ENCODE peak calls at places on chromosomes 3 and 15, in five cellular contexts. W is foreskin fibroblast, H is fibroblast of lung, K is cardiac muscle cell, A is RWPE2. Q is an unnamed sample.

GRCh38 chr3:32026583-32026982 is 45.0 kb downstream of the ZNF860 start:
- DNase-seq in W (no peak), H (no peak), K (no peak), A (no peak), Q (no peak)

GRCh38 chr3:149019581-149019980 is 28.2 kb downstream of the GYG1 start:
- DNase-seq in W (peak), H (no peak), K (no peak), A (no peak), Q (no peak)

GRCh38 chr3:149967067-149967685 is 3.5 kb downstream of the PFN2 start:
- DNase-seq in W (peak), H (peak), K (peak), A (no peak), Q (no peak)

GRCh38 chr15:92981333-92981732 is 81.2 kb downstream of the CHD2 start:
- DNase-seq in W (no peak), H (no peak), K (no peak), A (no peak), Q (no peak)

GRCh38 chr15:34737379-34737928 is 17.3 kb downstream of the GJD2 start:
- DNase-seq in W (peak), H (no peak), K (peak), A (no peak), Q (no peak)

GRCh38 chr3:187276397-187277128 is 15.0 kb downstream of the MASP1 start:
- DNase-seq in W (no peak), H (no peak), K (no peak), A (no peak), Q (no peak)

GRCh38 chr15:88450125-88450798 is 16.9 kb downstream of the MRPL46 start:
- DNase-seq in W (peak), H (peak), K (peak), A (peak), Q (no peak)

GRCh38 chr3:193845144-193845543 is 252.1 kb downstream of the OPA1 start:
- DNase-seq in W (no peak), H (no peak), K (no peak), A (no peak), Q (no peak)

GRCh38 chr3:30167511-30168135 is 438.8 kb upstream of the TGFBR2 start:
- DNase-seq in W (peak), H (no peak), K (no peak), A (no peak), Q (no peak)

GRCh38 chr3:14031271-14031670 is 93.4 kb downstream of the CHCHD4 start:
- DNase-seq in W (peak), H (peak), K (no peak), A (no peak), Q (no peak)

GRCh38 chr3:129289201-129289921 is 10.7 kb downstream of the HMCES start:
- DNase-seq in W (peak), H (peak), K (no peak), A (no peak), Q (no peak)

GRCh38 chr3:134314588-134315285 is 59.5 kb downstream of the AMOTL2 start:
- DNase-seq in W (no peak), H (no peak), K (no peak), A (no peak), Q (no peak)

GRCh38 chr3:188296761-188297689 is 143.1 kb downstream of the LPP start:
- DNase-seq in W (peak), H (peak), K (no peak), A (no peak), Q (peak)

GRCh38 chr15:98803228-98804056 is 155.1 kb downstream of the IGF1R start:
- DNase-seq in W (peak), H (peak), K (no peak), A (no peak), Q (no peak)

GRCh38 chr3:151276038-151277027 is 2.0 kb downstream of the P2RY14 start:
- DNase-seq in W (no peak), H (no peak), K (no peak), A (no peak), Q (no peak)

GRCh38 chr3:124053871-124054270 is 61.9 kb upstream of the ROPN1 start:
- DNase-seq in W (no peak), H (no peak), K (no peak), A (no peak), Q (no peak)

GRCh38 chr3:172612871-172613678 is 89.8 kb upstream of the TNFSF10 start:
- DNase-seq in W (no peak), H (no peak), K (no peak), A (no peak), Q (no peak)

GRCh38 chr3:57852896-57853295 is 96.8 kb downstream of the SLMAP start:
- DNase-seq in W (peak), H (peak), K (no peak), A (no peak), Q (no peak)

GRCh38 chr15:61556037-61556648 is 327.0 kb upstream of the RORA start:
- DNase-seq in W (no peak), H (peak), K (no peak), A (no peak), Q (peak)

GRCh38 chr3:124565013-124565412 is 165.2 kb upstream of the UMPS start:
- DNase-seq in W (peak), H (peak), K (peak), A (no peak), Q (peak)

GRCh38 chr15:31128919-31129768 is 27.6 kb upstream of the TRPM1 start:
- DNase-seq in W (peak), H (peak), K (peak), A (no peak), Q (no peak)

GRCh38 chr15:79878078-79878705 is 18.6 kb downstream of the MTHFS start:
- DNase-seq in W (no peak), H (no peak), K (no peak), A (no peak), Q (no peak)

GRCh38 chr15:54150255-54150654 is 172.0 kb downstream of the UNC13C start:
- DNase-seq in W (peak), H (no peak), K (no peak), A (no peak), Q (no peak)

GRCh38 chr15:92647467-92648163 is 8.0 kb downstream of the FAM174B start:
- DNase-seq in W (no peak), H (no peak), K (no peak), A (no peak), Q (no peak)

GRCh38 chr3:73625124-73625665 is 454 bp upstream of the PDZRN3 start:
- DNase-seq in W (peak), H (peak), K (peak), A (no peak), Q (no peak)

GRCh38 chr3:156633335-156633734 is 41.1 kb upstream of the TIPARP start:
- DNase-seq in W (peak), H (peak), K (no peak), A (no peak), Q (peak)

GRCh38 chr3:30353711-30354467 is 252.5 kb upstream of the TGFBR2 start:
- DNase-seq in W (no peak), H (no peak), K (no peak), A (no peak), Q (no peak)

GRCh38 chr3:55812403-55813013 is 325.4 kb upstream of the WNT5A start:
- DNase-seq in W (no peak), H (no peak), K (no peak), A (no peak), Q (no peak)

GRCh38 chr3:129182390-129183180 is 1.1 kb downstream of the CNBP start:
- DNase-seq in W (peak), H (no peak), K (no peak), A (no peak), Q (peak)

GRCh38 chr3:175495331-175495730 is 636.2 kb downstream of the NAALADL2 start:
- DNase-seq in W (no peak), H (no peak), K (no peak), A (no peak), Q (no peak)

GRCh38 chr3:141412087-141412935 is 44.0 kb downstream of the ZBTB38 start:
- DNase-seq in W (peak), H (peak), K (no peak), A (no peak), Q (peak)

GRCh38 chr3:133742351-133743091 is 3.7 kb upstream of the TF start:
- DNase-seq in W (peak), H (peak), K (no peak), A (no peak), Q (no peak)

GRCh38 chr3:89155811-89156210 is 48.4 kb downstream of the EPHA3 start:
- DNase-seq in W (no peak), H (no peak), K (no peak), A (no peak), Q (no peak)

GRCh38 chr15:31377030-31377429 is 50.4 kb downstream of the KLF13 start:
- DNase-seq in W (no peak), H (no peak), K (no peak), A (no peak), Q (no peak)

GRCh38 chr3:8659242-8659641 is 14.6 kb upstream of the SSUH2 start:
- DNase-seq in W (no peak), H (no peak), K (no peak), A (no peak), Q (no peak)

GRCh38 chr3:8660781-8661180 is 16.2 kb upstream of the SSUH2 start:
- DNase-seq in W (no peak), H (peak), K (peak), A (no peak), Q (no peak)

GRCh38 chr3:8662594-8662993 is 18.0 kb upstream of the SSUH2 start:
- DNase-seq in W (no peak), H (no peak), K (no peak), A (no peak), Q (no peak)

GRCh38 chr3:8658326-8659212 is 14.0 kb upstream of the SSUH2 start:
- DNase-seq in W (no peak), H (peak), K (peak), A (peak), Q (no peak)

GRCh38 chr3:8660271-8660731 is 15.7 kb upstream of the SSUH2 start:
- DNase-seq in W (no peak), H (peak), K (peak), A (no peak), Q (no peak)
- H3K4me3 ChIP-seq in W (no peak), H (no peak), K (no peak), A (no peak), Q (no peak)

DNA sequence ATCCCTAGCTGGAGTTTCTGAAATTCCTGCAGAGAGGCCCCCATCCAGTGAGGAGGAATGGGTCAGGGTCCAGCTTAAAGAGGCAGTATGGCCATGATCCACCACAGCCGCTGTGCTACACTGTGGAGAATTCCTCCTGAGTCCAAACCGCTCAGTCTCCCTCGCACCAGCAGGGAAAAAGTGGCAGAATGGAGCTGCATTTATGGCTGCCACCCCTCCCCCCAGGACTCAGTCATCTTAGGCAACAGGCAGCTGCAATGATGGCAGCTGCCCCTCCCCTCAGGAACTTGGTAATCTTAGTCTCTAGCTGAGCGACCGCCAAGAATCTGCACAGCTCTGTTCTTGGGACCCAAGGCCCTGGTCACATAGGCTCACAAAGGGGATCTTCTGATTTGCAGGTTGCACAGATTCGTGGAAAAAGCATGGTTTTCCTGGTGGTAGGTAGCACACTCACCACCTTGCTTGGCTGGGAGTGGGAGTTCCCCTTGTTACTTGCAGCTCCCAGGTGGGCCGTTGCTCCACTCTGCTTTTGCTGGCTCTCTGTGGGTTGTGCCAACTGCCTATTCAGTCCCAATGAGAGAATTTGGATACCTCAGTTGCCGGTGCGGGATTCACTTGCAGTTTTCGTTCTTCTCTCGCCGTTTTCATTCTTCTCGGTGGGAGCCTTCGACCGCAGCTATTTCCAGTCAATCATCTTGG is 204.1 kb downstream of the STXBP5L start:
- DNase-seq in W (no peak), H (no peak), K (no peak), A (no peak), Q (no peak)
- TF ChIP-seq CTCF in W (no peak), H (no peak), K (no peak), A (no peak), Q (no peak)

GRCh38 chr15:63425426-63425825 is 43.8 kb upstream of the CA12 start:
- DNase-seq in W (no peak), H (no peak), K (no peak), A (no peak), Q (no peak)
- H3K4me3 ChIP-seq in W (no peak), H (no peak), K (no peak), A (no peak), Q (no peak)

DNA sequence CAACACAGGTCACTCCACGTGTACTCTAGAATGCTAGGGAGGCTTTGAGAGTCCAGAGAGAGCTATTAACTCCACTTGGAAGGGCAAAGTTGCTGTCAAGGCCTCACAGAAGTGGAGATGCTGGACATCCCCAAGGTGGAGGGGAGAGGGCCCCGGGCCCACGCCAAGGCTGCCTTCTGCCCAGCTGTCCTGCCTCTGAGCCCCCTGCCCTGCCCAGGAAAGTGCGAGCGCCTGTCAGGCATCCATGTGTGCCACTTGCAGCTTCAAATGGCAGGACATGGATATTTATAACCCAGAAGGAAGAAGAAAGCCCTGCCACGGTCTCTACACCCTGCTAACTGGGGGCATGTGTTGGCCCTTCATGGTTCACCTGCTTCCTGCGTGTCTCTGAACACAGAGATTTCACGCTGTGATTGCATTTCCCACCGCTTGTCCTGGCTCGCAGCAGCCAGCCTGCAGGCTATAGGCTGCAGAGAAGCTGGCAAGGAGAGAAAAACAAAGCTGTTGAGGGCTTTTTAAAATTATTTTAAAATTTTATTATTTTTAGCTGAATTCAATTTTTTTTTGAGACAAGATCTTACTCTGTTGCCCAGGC is 17.0 kb downstream of the ANKDD1A start:
- DNase-seq in W (no peak), H (no peak), K (peak), A (peak), Q (no peak)
- TF ChIP-seq CTCF in W (no peak), H (no peak), K (no peak), A (no peak), Q (no peak)

DNA sequence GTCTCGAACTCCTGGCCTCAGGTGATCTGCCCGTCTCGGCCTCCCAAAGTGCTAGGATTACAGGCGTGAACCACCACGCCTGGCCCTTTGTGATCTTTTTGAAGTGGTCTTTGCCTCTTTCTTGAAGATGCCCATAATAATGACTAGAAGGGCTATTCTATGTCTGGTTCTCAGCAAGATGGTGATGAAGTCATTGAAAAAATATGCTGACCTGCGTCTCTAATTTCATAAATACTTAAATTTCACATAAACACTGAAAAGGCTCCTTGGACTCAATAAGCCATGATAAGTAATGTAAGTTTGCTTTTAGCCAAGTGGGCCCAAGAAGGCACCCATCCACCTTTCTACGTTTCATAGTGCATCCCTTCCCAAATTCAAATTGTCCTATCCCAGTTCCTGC is 775 bp upstream of the MAPK6 start:
- DNase-seq in W (no peak), H (peak), K (no peak), A (no peak), Q (no peak)
- H3K4me3 ChIP-seq in W (peak), H (no peak), K (no peak), A (peak), Q (no peak)

GRCh38 chr15:94327356-94327936 is 96.1 kb downstream of the MCTP2 start:
- DNase-seq in W (peak), H (peak), K (peak), A (no peak), Q (no peak)

GRCh38 chr15:94323076-94323475 is 91.7 kb downstream of the MCTP2 start:
- DNase-seq in W (no peak), H (no peak), K (no peak), A (no peak), Q (no peak)

GRCh38 chr15:94324835-94325767 is 93.7 kb downstream of the MCTP2 start:
- DNase-seq in W (no peak), H (no peak), K (no peak), A (no peak), Q (no peak)

GRCh38 chr15:94322141-94322540 is 90.8 kb downstream of the MCTP2 start:
- DNase-seq in W (no peak), H (no peak), K (no peak), A (no peak), Q (peak)

GRCh38 chr15:94324117-94324826 is 92.9 kb downstream of the MCTP2 start:
- DNase-seq in W (peak), H (peak), K (peak), A (no peak), Q (no peak)
- TF ChIP-seq CTCF in W (peak), H (peak), K (peak), A (peak), Q (peak)

GRCh38 chr3:46580675-46581074 is 14.6 kb upstream of the LRRC2 start:
- DNase-seq in W (no peak), H (no peak), K (no peak), A (no peak), Q (no peak)

GRCh38 chr3:46578973-46579755 is 13.1 kb upstream of the LRRC2 start:
- DNase-seq in W (no peak), H (no peak), K (no peak), A (no peak), Q (no peak)

GRCh38 chr3:46576386-46576785 is 10.3 kb upstream of the LRRC2 start:
- DNase-seq in W (no peak), H (no peak), K (no peak), A (no peak), Q (no peak)

GRCh38 chr3:46576899-46577298 is 10.8 kb upstream of the LRRC2 start:
- DNase-seq in W (no peak), H (no peak), K (peak), A (no peak), Q (no peak)

GRCh38 chr3:46579756-46580286 is 13.7 kb upstream of the LRRC2 start:
- DNase-seq in W (no peak), H (no peak), K (no peak), A (no peak), Q (no peak)
- H3K4me3 ChIP-seq in W (no peak), H (no peak), K (no peak), A (no peak), Q (no peak)

GRCh38 chr3:16176391-16177030 is 2.0 kb downstream of the GALNT15 start:
- DNase-seq in W (no peak), H (peak), K (no peak), A (no peak), Q (no peak)

GRCh38 chr3:16179771-16180736 is 5.6 kb downstream of the GALNT15 start:
- DNase-seq in W (peak), H (peak), K (no peak), A (no peak), Q (no peak)

GRCh38 chr3:16179261-16179660 is 4.8 kb downstream of the GALNT15 start:
- DNase-seq in W (no peak), H (no peak), K (no peak), A (no peak), Q (no peak)

GRCh38 chr3:16177962-16178627 is 3.6 kb downstream of the GALNT15 start:
- DNase-seq in W (peak), H (peak), K (peak), A (no peak), Q (peak)

GRCh38 chr3:16178628-16178988 is 4.1 kb downstream of the GALNT15 start:
- DNase-seq in W (no peak), H (no peak), K (no peak), A (no peak), Q (no peak)
- TF ChIP-seq CTCF in W (no peak), H (no peak), K (no peak), A (peak), Q (no peak)

DNA sequence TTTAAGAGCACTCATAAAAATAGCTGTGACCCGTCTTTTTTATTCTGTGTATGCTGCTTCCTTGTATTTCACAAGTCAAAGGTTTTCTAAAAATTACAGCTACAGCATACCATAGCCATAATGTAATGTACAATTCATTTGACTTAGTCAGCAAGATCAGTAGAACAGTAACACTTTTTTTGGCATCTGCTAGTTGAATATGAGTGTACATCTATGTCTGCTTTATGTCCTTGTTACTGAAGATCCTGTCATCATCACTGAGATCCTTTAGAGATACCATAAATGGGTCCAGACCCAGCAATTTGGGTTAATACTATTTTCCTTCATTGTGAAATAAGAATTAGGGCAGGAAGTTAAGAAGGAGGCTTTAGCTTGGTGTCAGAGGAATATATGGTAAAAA is 42.2 kb downstream of the CMSS1 start:
- DNase-seq in W (peak), H (peak), K (no peak), A (no peak), Q (peak)
- H3K4me3 ChIP-seq in W (no peak), H (no peak), K (no peak), A (no peak), Q (no peak)

GRCh38 chr3:147393261-147393964 is 12.9 kb downstream of the ZIC4 start:
- DNase-seq in W (no peak), H (no peak), K (peak), A (no peak), Q (no peak)
- TF ChIP-seq CTCF in W (no peak), H (no peak), K (no peak), A (no peak), Q (no peak)

Q was measured in AG09309.